ENCODE peak calls at places on chromosome 17, in ten cellular contexts. W, N, U, A, R, B, I, C, Z and J are unnamed samples.

GRCh38 chr17:6930754-6931153 is 65.1 kb upstream of the ALOX12 start:
- DNase-seq in Z (peak; percentile 31), C (no peak), A (no peak), U (no peak), I (no peak), R (no peak), N (no peak), W (no peak), B (no peak), J (no peak)

GRCh38 chr17:44007346-44008204 is 3.2 kb downstream of the NAGS start:
- DNase-seq in I (no peak), C (peak; percentile 56), R (no peak), U (no peak), A (no peak), Z (no peak), B (no peak), W (no peak), N (no peak), J (peak; percentile 33)

GRCh38 chr17:50290074-50290702 is 15.9 kb downstream of the TMEM92 start:
- DNase-seq in A (no peak), R (no peak), W (peak; percentile 80), Z (peak; percentile 99), U (no peak), I (peak; percentile 99), N (no peak), C (peak; percentile 27), B (peak; percentile 68), J (peak; percentile 61)

GRCh38 chr17:36722121-36722902 is 120.9 kb downstream of the MRM1 start:
- DNase-seq in N (peak; percentile 95), B (peak; percentile 78), I (peak; percentile 29), R (peak; percentile 78), W (peak; percentile 74), A (peak; percentile 68), U (peak; percentile 64), C (peak; percentile 84), Z (peak; percentile 6), J (peak; percentile 44)

GRCh38 chr17:34252138-34252889 is 2.8 kb upstream of the CCL2 start:
- DNase-seq in U (peak; percentile 22), Z (peak; percentile 97), I (peak; percentile 84), B (peak; percentile 98), C (peak; percentile 75), R (no peak), N (no peak), A (no peak), W (peak; percentile 87), J (peak; percentile 98)

GRCh38 chr17:9991796-9992195 is 86.7 kb upstream of the RCVRN start:
- DNase-seq in W (no peak), A (no peak), C (no peak), U (no peak), R (no peak), Z (no peak), N (no peak), B (no peak), I (no peak), J (no peak)

GRCh38 chr17:79612468-79613194 is 1.8 kb upstream of the RBFOX3 start:
- DNase-seq in U (peak; percentile 94), C (peak; percentile 85), W (no peak), R (no peak), A (no peak), N (peak; percentile 51), I (peak; percentile 13), Z (peak; percentile 4), B (peak; percentile 45), J (no peak)

GRCh38 chr17:2064980-2065785 is 10.3 kb downstream of the HIC1 start:
- DNase-seq in I (peak; percentile 92), W (no peak), N (no peak), R (no peak), A (peak; percentile 7), C (peak; percentile 68), B (peak; percentile 75), Z (peak; percentile 68), U (peak; percentile 89), J (no peak)

GRCh38 chr17:47957591-47958490 is at the start of gene PRR15L:
- DNase-seq in W (peak; percentile 77), R (no peak), Z (no peak), A (no peak), B (no peak), U (peak; percentile 81), I (no peak), C (peak; percentile 83), N (peak; percentile 95), J (no peak)

GRCh38 chr17:42120161-42121065 is 754 bp downstream of the KAT2A start:
- DNase-seq in C (peak; percentile 74), W (no peak), Z (no peak), A (peak; percentile 31), U (peak; percentile 67), R (no peak), N (no peak), B (no peak), I (no peak), J (no peak)

GRCh38 chr17:49696233-49696761 is 11.5 kb downstream of the SLC35B1 start:
- DNase-seq in A (peak; percentile 25), I (no peak), C (no peak), W (no peak), B (no peak), U (no peak), Z (no peak), R (no peak), N (no peak), J (no peak)

GRCh38 chr17:77610980-77611641 is 347.4 kb upstream of the TNRC6C start:
- DNase-seq in R (no peak), U (no peak), W (no peak), N (no peak), C (peak; percentile 17), B (no peak), A (no peak), Z (peak; percentile 34), I (no peak), J (no peak)

GRCh38 chr17:7323731-7324437 is 5.3 kb downstream of the NEURL4 start:
- DNase-seq in B (peak; percentile 72), U (peak; percentile 86), R (peak; percentile 46), Z (peak; percentile 31), I (peak; percentile 51), W (peak; percentile 75), N (no peak), A (peak; percentile 53), C (peak; percentile 64), J (peak; percentile 50)

GRCh38 chr17:39863918-39864746 is at the start of gene IKZF3:
- DNase-seq in A (peak; percentile 87), C (peak; percentile 87), Z (no peak), B (peak; percentile 63), N (peak; percentile 72), U (peak; percentile 91), R (peak; percentile 80), I (peak; percentile 28), W (peak; percentile 87), J (peak; percentile 21)

GRCh38 chr17:80379348-80379747 is 35.6 kb upstream of the ENDOV start:
- DNase-seq in U (no peak), B (no peak), C (no peak), I (no peak), A (no peak), R (no peak), N (no peak), Z (no peak), W (no peak), J (no peak)

GRCh38 chr17:6940186-6940649 is 55.6 kb upstream of the ALOX12 start:
- DNase-seq in N (no peak), C (no peak), W (no peak), R (no peak), Z (peak; percentile 25), B (no peak), I (no peak), A (no peak), U (no peak), J (no peak)

GRCh38 chr17:74063439-74063838 is 140.0 kb upstream of the RPL38 start:
- DNase-seq in U (no peak), A (no peak), W (no peak), Z (no peak), C (no peak), I (no peak), B (no peak), R (no peak), N (peak; percentile 12), J (no peak)

GRCh38 chr17:77886387-77886728 is 72.1 kb upstream of the TNRC6C start:
- DNase-seq in N (no peak), B (peak; percentile 57), C (no peak), R (no peak), I (no peak), U (no peak), A (no peak), Z (no peak), W (peak; percentile 78), J (peak; percentile 44)

GRCh38 chr17:73283841-73284282 is 22.2 kb upstream of the CPSF4L start:
- DNase-seq in W (no peak), B (no peak), U (peak; percentile 88), C (peak; percentile 91), R (no peak), N (no peak), I (peak; percentile 59), Z (no peak), A (no peak), J (no peak)

GRCh38 chr17:41492771-41493170 is 3.1 kb upstream of the KRT36 start:
- DNase-seq in A (no peak), I (peak; percentile 85), W (no peak), U (no peak), Z (peak; percentile 59), C (peak; percentile 70), R (no peak), N (peak; percentile 62), B (no peak), J (peak; percentile 30)

GRCh38 chr17:46872421-46872820 is 21.0 kb downstream of the WNT9B start:
- DNase-seq in I (no peak), A (no peak), C (no peak), U (no peak), W (no peak), B (no peak), R (no peak), N (no peak), Z (no peak), J (no peak)

GRCh38 chr17:43373343-43373742 is 25.4 kb upstream of the ARL4D start:
- DNase-seq in B (no peak), I (no peak), C (no peak), R (no peak), N (no peak), W (no peak), A (no peak), Z (no peak), U (no peak), J (no peak)

GRCh38 chr17:19013806-19014627 is 9.5 kb upstream of the FAM83G start:
- DNase-seq in Z (no peak), I (no peak), U (no peak), N (no peak), B (peak; percentile 15), C (no peak), A (no peak), W (peak; percentile 21), R (no peak), J (no peak)

GRCh38 chr17:16463341-16464000 is 28.5 kb downstream of the LRRC75A start:
- DNase-seq in W (no peak), N (no peak), Z (peak; percentile 55), B (peak; percentile 76), I (no peak), R (no peak), C (peak; percentile 71), A (no peak), U (peak; percentile 66), J (peak; percentile 63)

GRCh38 chr17:75981019-75981615 is 2.1 kb downstream of the TEN1 start:
- DNase-seq in W (no peak), B (no peak), R (no peak), U (no peak), C (no peak), Z (peak; percentile 46), N (no peak), I (no peak), A (no peak), J (no peak)